ENCODE peak calls at places on chromosomes 6 and 20, in six cellular contexts. L is stomach, B is ovary, U is A549, G is GM12878, Z is tibial nerve. N is an unnamed sample.

GRCh38 chr6:20085817-20086216 is 126.5 kb downstream of the MBOAT1 start:
- DNase-seq in L (no peak), B (no peak), U (peak), G (no peak), Z (no peak), N (no peak)

GRCh38 chr6:109009761-109010612 is 84.7 kb downstream of the SESN1 start:
- DNase-seq in L (no peak), B (no peak), U (no peak), G (no peak), Z (no peak), N (no peak)

GRCh38 chr20:18050628-18051027 is 7.1 kb downstream of the OVOL2 start:
- DNase-seq in L (no peak), B (no peak), U (no peak), G (no peak), Z (no peak), N (no peak)

GRCh38 chr6:47977314-47977713 is 133.7 kb downstream of the PTCHD4 start:
- DNase-seq in L (no peak), B (no peak), U (no peak), G (no peak), Z (no peak), N (no peak)

GRCh38 chr6:125984311-125984710 is 2.0 kb upstream of the TRMT11 start:
- DNase-seq in L (no peak), B (no peak), U (peak), G (no peak), Z (no peak), N (no peak)

GRCh38 chr6:142950291-142950690 is 5.3 kb upstream of the HIVEP2 start:
- DNase-seq in L (no peak), B (no peak), U (peak), G (no peak), Z (no peak), N (no peak)

GRCh38 chr6:22888147-22888831 is 318.9 kb downstream of the HDGFL1 start:
- DNase-seq in L (no peak), B (no peak), U (peak), G (no peak), Z (no peak), N (no peak)

GRCh38 chr6:163711615-163712568 is 297.4 kb downstream of the QKI start:
- DNase-seq in L (no peak), B (peak), U (no peak), G (peak), Z (peak), N (peak)

GRCh38 chr6:139334791-139335446 is 39.5 kb downstream of the CITED2 start:
- DNase-seq in L (no peak), B (no peak), U (no peak), G (no peak), Z (no peak), N (no peak)

GRCh38 chr6:148590881-148591280 is 155.9 kb upstream of the UST start:
- DNase-seq in L (no peak), B (no peak), U (peak), G (no peak), Z (no peak), N (no peak)

GRCh38 chr6:72828904-72829303 is 207.0 kb downstream of the KCNQ5 start:
- DNase-seq in L (no peak), B (no peak), U (no peak), G (no peak), Z (no peak), N (no peak)

GRCh38 chr6:160069050-160069454 is 52.6 kb upstream of the SLC22A1 start:
- DNase-seq in L (no peak), B (no peak), U (no peak), G (peak), Z (no peak), N (no peak)

GRCh38 chr6:63740709-63741108 is 105.1 kb downstream of the PHF3 start:
- DNase-seq in L (no peak), B (no peak), U (no peak), G (no peak), Z (no peak), N (no peak)

GRCh38 chr6:163449076-163449475 is 34.6 kb downstream of the QKI start:
- DNase-seq in L (no peak), B (no peak), U (no peak), G (no peak), Z (no peak), N (no peak)

GRCh38 chr20:219290-220115 is 7.6 kb upstream of the DEFB129 start:
- DNase-seq in L (no peak), B (no peak), U (peak), G (no peak), Z (no peak), N (no peak)

GRCh38 chr6:127554435-127555006 is 22.5 kb upstream of the C6orf58 start:
- DNase-seq in L (peak), B (no peak), U (peak), G (no peak), Z (no peak), N (no peak)

GRCh38 chr6:125188037-125188436 is 34.5 kb downstream of the TPD52L1 start:
- DNase-seq in L (no peak), B (no peak), U (no peak), G (no peak), Z (no peak), N (no peak)

GRCh38 chr6:46635462-46635861 is 17.2 kb downstream of the CYP39A1 start:
- DNase-seq in L (no peak), B (no peak), U (no peak), G (no peak), Z (no peak), N (no peak)

GRCh38 chr6:26484161-26484560 is 15.9 kb upstream of the BTN1A1 start:
- DNase-seq in L (no peak), B (no peak), U (no peak), G (no peak), Z (no peak), N (no peak)

GRCh38 chr6:144477396-144477795 is 192.3 kb downstream of the UTRN start:
- DNase-seq in L (no peak), B (no peak), U (no peak), G (no peak), Z (no peak), N (no peak)

GRCh38 chr20:38840053-38840893 is 34.8 kb downstream of the PPP1R16B start:
- DNase-seq in L (no peak), B (no peak), U (no peak), G (no peak), Z (no peak), N (no peak)

GRCh38 chr6:39451831-39452230 is 129.3 kb upstream of the KCNK16 start:
- DNase-seq in L (no peak), B (no peak), U (peak), G (no peak), Z (no peak), N (no peak)

GRCh38 chr20:21520702-21521595 is 7.1 kb upstream of the NKX2-2 start:
- DNase-seq in L (no peak), B (no peak), U (no peak), G (no peak), Z (no peak), N (no peak)

GRCh38 chr20:60137657-60138245 is 179.5 kb downstream of the CDH26 start:
- DNase-seq in L (no peak), B (no peak), U (peak), G (no peak), Z (no peak), N (no peak)

GRCh38 chr6:151269318-151269995 is 29.7 kb downstream of the AKAP12 start:
- DNase-seq in L (no peak), B (no peak), U (peak), G (no peak), Z (no peak), N (no peak)

GRCh38 chr20:23608251-23608846 is 2.6 kb upstream of the CST9 start:
- DNase-seq in L (no peak), B (no peak), U (no peak), G (no peak), Z (no peak), N (no peak)

GRCh38 chr6:69386431-69386830 is 410.4 kb downstream of the LMBRD1 start:
- DNase-seq in L (no peak), B (no peak), U (no peak), G (no peak), Z (no peak), N (no peak)

GRCh38 chr20:5848711-5849505 is 98.7 kb downstream of the SHLD1 start:
- DNase-seq in L (no peak), B (no peak), U (no peak), G (peak), Z (no peak), N (no peak)

GRCh38 chr6:131946404-131946991 is 4.7 kb downstream of the CCN2 start:
- DNase-seq in L (no peak), B (no peak), U (peak), G (no peak), Z (no peak), N (no peak)

GRCh38 chr6:46217671-46218131 is 46.9 kb upstream of the ENPP5 start:
- DNase-seq in L (no peak), B (no peak), U (no peak), G (peak), Z (no peak), N (peak)

GRCh38 chr6:132746049-132746448 is 11.7 kb downstream of the VNN2 start:
- DNase-seq in L (no peak), B (no peak), U (no peak), G (no peak), Z (no peak), N (no peak)

GRCh38 chr20:5654557-5654956 is 95.6 kb upstream of the SHLD1 start:
- DNase-seq in L (no peak), B (no peak), U (peak), G (no peak), Z (no peak), N (no peak)

DNA sequence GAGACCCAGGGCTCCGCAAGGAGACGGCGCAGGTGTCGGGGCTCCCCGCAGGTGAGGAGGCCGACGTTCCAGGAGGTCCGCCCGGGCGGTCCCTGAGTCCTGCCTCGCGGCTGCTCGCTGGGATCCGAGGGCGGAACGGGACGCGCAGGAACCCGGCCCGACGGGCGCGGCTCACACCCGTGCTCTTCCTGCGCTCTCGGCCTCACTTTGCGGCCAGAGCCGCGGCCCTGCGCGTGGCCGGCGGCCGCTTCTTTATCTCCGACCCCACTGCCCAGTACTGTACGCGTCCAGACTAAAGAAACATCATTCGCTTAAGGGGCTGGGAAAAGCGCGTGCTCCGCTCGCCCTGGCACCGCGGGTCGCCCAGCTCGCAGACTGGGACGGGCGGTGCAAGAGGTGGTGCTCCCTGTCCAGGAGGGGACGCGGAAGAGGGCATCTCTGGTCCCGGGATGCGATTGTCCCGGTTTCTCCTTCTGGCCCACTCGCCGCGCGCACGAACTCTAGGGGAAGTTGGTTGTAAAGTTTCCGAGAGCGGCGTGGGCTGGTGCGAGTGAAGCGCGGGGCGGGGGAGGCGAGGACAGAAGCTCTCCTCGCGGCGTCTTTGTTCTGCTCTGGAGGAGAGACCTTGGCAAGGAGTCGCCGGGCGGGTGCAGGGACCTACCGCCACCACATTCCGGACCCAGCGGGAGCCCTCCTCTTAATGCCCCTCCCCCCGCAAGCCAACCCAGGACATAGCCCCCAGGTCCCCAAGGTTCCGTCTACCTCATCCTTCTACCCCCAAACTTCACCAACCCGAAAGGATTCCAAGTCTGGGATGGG is 70.9 kb downstream of the SOX4 start:
- DNase-seq in L (no peak), B (peak), U (peak), G (no peak), Z (no peak), N (no peak)
- TF ChIP-seq POLR2A in L (no peak), B (no peak), U (no peak), G (no peak), Z (no peak), N (no peak)

DNA sequence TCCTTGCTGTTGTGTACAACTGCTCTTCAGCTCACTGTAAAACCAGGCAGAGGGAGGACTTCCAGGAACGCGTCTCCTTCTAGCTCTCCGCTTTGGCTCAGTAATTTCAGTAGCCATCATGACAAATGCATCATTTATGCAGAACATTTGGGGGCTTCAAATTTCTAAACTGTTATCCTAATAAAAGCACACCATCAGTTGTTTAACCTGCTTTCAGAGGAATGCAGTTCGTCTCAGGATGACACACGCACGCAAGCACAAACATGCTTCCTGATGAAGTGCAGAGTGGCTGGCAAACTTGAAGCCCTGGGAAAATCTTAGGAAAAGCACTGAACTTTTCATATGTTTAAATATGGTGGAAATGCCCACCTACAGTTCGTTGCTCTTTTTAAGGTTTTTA is 24.4 kb downstream of the SLC22A23 start:
- DNase-seq in L (no peak), B (no peak), U (no peak), G (no peak), Z (no peak), N (no peak)
- H3K27ac ChIP-seq in L (no peak), B (no peak), U (no peak), G (no peak), Z (no peak), N (no peak)

GRCh38 chr6:129653746-129654145 is 56.2 kb downstream of the ARHGAP18 start:
- DNase-seq in L (no peak), B (no peak), U (no peak), G (no peak), Z (no peak), N (no peak)

GRCh38 chr6:129648819-129649491 is 61.0 kb downstream of the ARHGAP18 start:
- DNase-seq in L (no peak), B (no peak), U (no peak), G (no peak), Z (no peak), N (no peak)

GRCh38 chr6:129653229-129653628 is 56.7 kb downstream of the ARHGAP18 start:
- DNase-seq in L (no peak), B (no peak), U (no peak), G (no peak), Z (no peak), N (no peak)

GRCh38 chr6:129655334-129655733 is 54.6 kb downstream of the ARHGAP18 start:
- DNase-seq in L (no peak), B (no peak), U (no peak), G (no peak), Z (no peak), N (no peak)

DNA sequence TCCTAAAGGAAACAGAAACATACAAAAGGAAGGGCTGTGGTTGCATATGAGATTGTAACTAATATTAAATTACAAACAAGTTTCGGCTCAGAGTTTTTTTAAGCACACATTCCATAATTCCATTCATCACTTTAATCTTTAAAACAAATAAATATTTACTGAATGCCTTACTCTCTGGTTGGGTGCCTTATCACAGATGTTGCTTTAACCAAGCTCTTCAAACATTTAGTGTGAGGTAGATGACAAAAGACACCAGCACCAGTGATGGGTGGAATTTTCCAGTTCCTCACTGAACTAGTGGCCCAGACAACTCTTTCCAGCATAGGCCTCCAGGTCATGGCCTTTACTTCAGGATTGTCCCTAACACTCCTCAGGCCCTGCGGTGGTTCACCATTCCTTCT is 58.7 kb downstream of the ARHGAP18 start:
- DNase-seq in L (no peak), B (no peak), U (peak), G (no peak), Z (no peak), N (no peak)
- TF ChIP-seq POLR2A in L (no peak), B (no peak), U (no peak), G (no peak), Z (no peak), N (no peak)

DNA sequence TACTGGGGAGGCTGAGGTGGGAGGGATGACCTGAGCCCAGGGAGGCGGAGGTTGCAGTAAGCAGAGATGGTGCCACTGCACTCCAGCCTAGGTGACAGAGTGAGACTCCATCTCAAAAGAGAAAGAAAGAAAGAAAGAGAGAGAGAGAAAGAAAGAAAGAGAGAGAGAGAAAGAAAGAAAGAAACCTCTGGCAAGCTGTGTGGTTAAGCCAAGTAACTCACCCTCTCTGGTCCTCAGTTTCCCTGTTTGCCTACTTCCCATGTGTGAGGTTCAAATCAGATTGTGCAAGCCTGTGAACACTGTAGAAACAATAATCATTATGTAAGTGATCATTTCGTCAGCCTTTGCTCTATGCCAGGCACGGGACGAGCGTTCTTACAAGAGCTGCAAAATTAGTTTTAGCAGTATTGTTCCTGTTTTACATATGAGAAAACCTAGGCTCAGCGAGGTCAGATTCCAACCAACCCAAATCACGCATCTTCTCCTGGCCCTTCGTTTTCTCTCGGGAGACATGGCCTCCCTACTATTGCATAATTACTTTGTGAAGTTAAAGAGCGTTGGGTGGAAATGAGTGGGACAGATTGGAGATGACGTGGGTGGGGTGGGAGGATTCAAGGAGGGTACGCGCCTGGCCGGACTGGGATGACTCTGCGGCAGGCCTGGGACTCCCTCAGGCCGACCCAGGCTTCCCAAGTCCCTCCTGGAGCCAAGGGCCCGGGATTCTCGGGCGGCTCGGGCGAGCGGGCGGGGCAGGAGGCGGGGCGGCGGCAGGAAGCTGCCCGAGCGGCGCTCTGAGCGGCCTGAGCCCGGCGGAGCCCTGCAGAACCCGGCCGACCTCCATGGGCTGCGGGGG is at the start of gene SNX21:
- DNase-seq in L (peak), B (peak), U (peak), G (no peak), Z (peak), N (peak)
- H3K27ac ChIP-seq in L (peak), B (peak), U (peak), G (no peak), Z (peak), N (peak)

GRCh38 chr20:1397710-1398109 is 4.9 kb upstream of the FKBP1A start:
- DNase-seq in L (no peak), B (no peak), U (no peak), G (no peak), Z (no peak), N (no peak)

GRCh38 chr20:1392693-1393506 is at the start of gene FKBP1A:
- DNase-seq in L (peak), B (peak), U (peak), G (peak), Z (peak), N (peak)

GRCh38 chr20:1393507-1393882 is 641 bp upstream of the FKBP1A start:
- DNase-seq in L (no peak), B (no peak), U (no peak), G (no peak), Z (no peak), N (no peak)

GRCh38 chr20:1396702-1397101 is 3.8 kb upstream of the FKBP1A start:
- DNase-seq in L (no peak), B (no peak), U (no peak), G (no peak), Z (no peak), N (no peak)

DNA sequence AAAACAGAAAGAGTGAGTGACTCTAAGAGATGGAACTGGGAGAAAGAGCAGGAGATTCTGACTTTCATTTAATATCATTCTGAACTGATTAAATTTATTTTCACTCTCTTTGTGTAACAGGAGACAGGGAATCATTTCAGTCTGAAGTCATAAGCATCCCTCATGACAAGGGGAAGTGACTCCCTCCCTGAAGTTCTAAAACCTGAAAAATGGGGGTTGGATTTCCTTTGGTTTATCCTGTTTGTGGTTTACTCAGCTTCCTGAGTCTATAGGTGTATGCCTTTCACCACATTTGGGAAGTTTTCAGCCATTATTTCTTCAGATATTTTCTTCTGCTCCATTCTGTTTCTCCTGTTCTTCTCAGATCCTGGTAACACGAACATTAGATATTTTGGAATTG is 3.4 kb upstream of the FKBP1A start:
- DNase-seq in L (no peak), B (no peak), U (no peak), G (no peak), Z (no peak), N (no peak)
- TF ChIP-seq POLR2A in L (no peak), B (no peak), U (no peak), G (no peak), Z (no peak), N (no peak)

DNA sequence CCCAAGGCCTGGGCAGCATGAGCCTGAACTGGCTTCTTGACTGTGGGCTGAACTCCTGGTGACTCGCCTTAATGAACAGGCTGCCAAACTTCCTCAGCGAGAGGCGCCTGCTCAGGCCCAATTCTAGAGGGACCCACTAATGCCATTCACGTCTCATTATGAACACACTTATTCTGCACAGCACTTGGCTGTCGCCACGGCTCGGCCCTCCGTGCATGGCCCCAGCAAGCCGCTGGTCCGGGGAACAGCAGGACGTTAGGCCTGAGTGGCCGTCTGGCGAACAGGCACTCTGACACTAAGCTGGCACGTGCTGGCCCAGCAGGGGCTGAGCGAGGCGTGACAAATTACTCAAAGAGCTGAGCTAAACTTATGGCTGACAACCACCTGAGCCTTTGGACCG is 45.9 kb downstream of the INSM1 start:
- DNase-seq in L (no peak), B (no peak), U (no peak), G (no peak), Z (no peak), N (no peak)
- H3K27ac ChIP-seq in L (no peak), B (no peak), U (no peak), G (no peak), Z (no peak), N (no peak)